ENCODE peak calls at places on chromosomes 5 and 9, in ten cellular contexts. V, U, H, D, E, C, J, P, F and X are unnamed samples.

GRCh38 chr5:54229041-54229780 is 81.2 kb downstream of the ARL15 start:
- DNase-seq in D (peak; percentile 74), V (peak; percentile 48), F (peak; percentile 87), P (no peak), C (peak; percentile 34), U (peak; percentile 69), E (peak; percentile 77), H (peak; percentile 43), J (no peak), X (peak; percentile 71)

GRCh38 chr9:136119259-136120118 is 814 bp upstream of the TMEM250 start:
- DNase-seq in C (peak; percentile 47), D (peak; percentile 81), P (no peak), F (peak; percentile 55), J (no peak), H (peak; percentile 42), U (peak; percentile 29), V (no peak), E (peak; percentile 95), X (no peak)

GRCh38 chr5:165497707-165498106 is 1992.3 kb downstream of the MAT2B start:
- DNase-seq in V (peak; percentile 13), H (no peak), E (no peak), P (no peak), C (peak; percentile 13), J (no peak), U (peak; percentile 14), D (no peak), F (no peak), X (peak; percentile 45)

GRCh38 chr5:134738963-134739661 is 764 bp downstream of the CAMLG start:
- DNase-seq in V (peak; percentile 48), U (peak; percentile 62), C (peak; percentile 53), F (peak; percentile 55), E (no peak), J (no peak), P (peak; percentile 20), D (peak; percentile 34), H (no peak), X (peak; percentile 56)

GRCh38 chr9:110911659-110912473 is 126.4 kb downstream of the LPAR1 start:
- DNase-seq in J (no peak), P (no peak), H (no peak), E (no peak), C (peak; percentile 59), F (no peak), U (peak; percentile 76), V (no peak), D (no peak), X (no peak)

GRCh38 chr9:136226680-136227410 is 18.8 kb downstream of the QSOX2 start:
- DNase-seq in P (no peak), U (no peak), V (no peak), F (no peak), E (no peak), J (no peak), C (no peak), D (peak; percentile 52), H (no peak), X (no peak)

GRCh38 chr9:34651876-34652602 is at the start of gene IL11RA:
- DNase-seq in P (no peak), D (peak; percentile 84), J (peak; percentile 82), V (no peak), F (peak; percentile 79), C (peak; percentile 88), H (peak; percentile 97), E (peak; percentile 97), U (peak; percentile 85), X (no peak)

GRCh38 chr9:106588601-106589000 is 274.4 kb upstream of the ZNF462 start:
- DNase-seq in D (no peak), J (peak; percentile 73), E (no peak), U (peak; percentile 96), V (no peak), H (no peak), F (no peak), C (peak; percentile 73), P (no peak), X (no peak)

GRCh38 chr5:145283101-145283500 is 552.0 kb downstream of the PRELID2 start:
- DNase-seq in J (no peak), F (no peak), H (no peak), D (no peak), U (peak; percentile 30), E (no peak), V (no peak), C (no peak), P (no peak), X (peak; percentile 71)

GRCh38 chr9:122579874-122580273 is 3.3 kb downstream of the OR1L8 start:
- DNase-seq in J (no peak), F (no peak), C (no peak), E (no peak), V (no peak), U (no peak), H (no peak), D (no peak), P (no peak), X (no peak)

GRCh38 chr9:77729177-77729576 is 81.1 kb upstream of the GNA14 start:
- DNase-seq in U (no peak), C (no peak), F (no peak), P (no peak), D (no peak), H (no peak), E (no peak), J (no peak), V (no peak), X (no peak)

GRCh38 chr9:77735515-77735914 is 87.4 kb upstream of the GNA14 start:
- DNase-seq in E (no peak), J (no peak), V (no peak), C (peak; percentile 90), F (no peak), U (no peak), D (no peak), H (no peak), P (no peak), X (no peak)

GRCh38 chr9:77731930-77732329 is 83.8 kb upstream of the GNA14 start:
- DNase-seq in V (no peak), E (no peak), J (no peak), P (peak; percentile 24), C (peak; percentile 29), H (peak; percentile 29), D (no peak), F (no peak), U (no peak), X (peak; percentile 77)

GRCh38 chr9:77726814-77727213 is 78.7 kb upstream of the GNA14 start:
- DNase-seq in U (no peak), H (no peak), F (no peak), P (no peak), V (no peak), D (no peak), E (no peak), J (no peak), C (no peak), X (no peak)

DNA sequence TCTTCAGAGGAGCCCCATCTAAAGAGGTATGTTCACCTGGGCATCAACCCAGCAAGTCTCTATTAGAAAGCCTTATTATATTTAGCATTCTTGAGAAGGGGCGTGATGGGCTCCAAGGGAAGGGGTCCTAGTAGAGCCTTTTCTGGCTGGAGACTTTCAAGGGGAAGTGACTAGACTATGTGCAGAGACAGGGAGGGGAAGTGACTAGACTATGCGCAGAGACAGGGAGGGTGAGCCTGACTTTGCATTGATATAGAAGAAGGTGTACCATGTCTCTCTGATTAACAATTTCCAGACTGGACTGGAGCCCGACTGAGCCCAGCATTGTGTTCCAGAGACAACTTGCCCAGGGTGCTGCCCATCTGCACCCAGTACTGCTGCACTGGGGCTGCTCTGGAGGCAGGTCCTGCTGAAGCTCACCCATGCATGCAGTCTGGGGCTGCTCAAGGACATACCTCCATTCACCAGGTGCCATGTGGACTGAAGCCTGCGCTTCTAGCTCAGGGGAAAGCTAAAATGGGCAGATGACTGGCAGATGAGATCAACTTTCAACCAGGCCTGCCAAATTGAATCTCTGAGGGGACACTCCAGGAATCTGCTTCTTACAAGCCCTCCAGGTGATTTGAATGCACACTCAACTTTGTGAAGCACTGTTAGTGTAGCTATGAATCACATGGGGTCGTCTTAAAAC is 83.0 kb upstream of the GNA14 start:
- DNase-seq in H (peak; percentile 59), E (no peak), J (no peak), U (no peak), P (peak; percentile 49), F (no peak), C (no peak), D (peak; percentile 28), V (no peak), X (no peak)
- TF ChIP-seq CTCF in H (no peak), E (no peak), J (no peak), U (no peak), P (no peak), F (no peak), C (no peak), D (no peak), V (no peak), X (no peak)

GRCh38 chr5:95646569-95647330 is at the start of gene RFESD:
- DNase-seq in V (peak; percentile 93), H (peak; percentile 100), E (peak; percentile 99), P (peak; percentile 97), C (peak; percentile 95), F (peak; percentile 99), J (peak; percentile 99), D (peak; percentile 99), U (peak; percentile 96), X (peak; percentile 98)
- TF ChIP-seq CTCF in V (no peak), H (no peak), E (peak; percentile 13), P (no peak), C (peak; percentile 14), F (no peak), J (peak; percentile 33), D (no peak), U (peak; percentile 31), X (no peak)

GRCh38 chr9:92155221-92155620 is 40.0 kb upstream of the SPTLC1 start:
- DNase-seq in P (no peak), V (no peak), H (no peak), F (no peak), D (no peak), U (no peak), J (no peak), E (no peak), C (no peak), X (no peak)

GRCh38 chr9:92151691-92152393 is 36.6 kb upstream of the SPTLC1 start:
- DNase-seq in U (peak; percentile 78), D (no peak), E (no peak), V (no peak), J (no peak), P (no peak), C (peak; percentile 94), F (no peak), H (no peak), X (no peak)

GRCh38 chr9:92158097-92158601 is 42.9 kb upstream of the SPTLC1 start:
- DNase-seq in C (no peak), V (no peak), D (no peak), P (no peak), E (peak; percentile 17), U (no peak), F (no peak), J (no peak), H (no peak), X (no peak)

GRCh38 chr9:92159058-92159457 is 43.8 kb upstream of the SPTLC1 start:
- DNase-seq in F (no peak), U (no peak), P (no peak), H (no peak), J (no peak), E (peak; percentile 15), D (no peak), V (no peak), C (no peak), X (no peak)

GRCh38 chr9:92154016-92154415 is 38.8 kb upstream of the SPTLC1 start:
- DNase-seq in E (no peak), P (no peak), J (no peak), U (no peak), D (no peak), C (no peak), H (no peak), F (no peak), V (no peak), X (no peak)
- TF ChIP-seq CTCF in E (no peak), P (no peak), J (no peak), U (no peak), D (no peak), C (no peak), H (no peak), F (no peak), V (no peak), X (no peak)

GRCh38 chr5:38553001-38553521 is 3.4 kb downstream of the LIFR start:
- DNase-seq in U (no peak), J (no peak), E (no peak), V (no peak), P (no peak), C (no peak), H (no peak), F (no peak), D (no peak), X (no peak)
- TF ChIP-seq CTCF in U (no peak), J (no peak), E (no peak), V (no peak), P (no peak), C (no peak), H (no peak), F (no peak), D (no peak), X (no peak)